ENCODE peak calls at places on chromosome 4, in ten cellular contexts. O is colonic mucosa; N is stomach; K is CD8-positive, alpha-beta memory T cell; P is transverse colon; X is AG09309; L is HCT116; W is neuronal stem cell; B is tibial nerve; M is heart right ventricle. C is an unnamed sample.

GRCh38 chr4:106541253-106541652 is 172.7 kb upstream of the GIMD1 start:
- DNase-seq in K (no peak), N (no peak), P (no peak), X (peak; percentile 27), W (no peak), L (no peak), M (no peak), O (no peak), B (no peak), C (no peak)

GRCh38 chr4:188396037-188396436 is 256.8 kb downstream of the TRIML1 start:
- DNase-seq in L (no peak), N (no peak), B (no peak), P (no peak), W (no peak), O (no peak), M (no peak), X (no peak), K (no peak), C (no peak)

GRCh38 chr4:13990596-13991589 is 363.4 kb upstream of the BOD1L1 start:
- DNase-seq in O (no peak), L (no peak), X (no peak), N (peak; percentile 26), K (no peak), B (no peak), M (no peak), P (no peak), W (no peak), C (peak; percentile 92)

GRCh38 chr4:183335369-183335940 is 13.2 kb upstream of the CLDN24 start:
- DNase-seq in K (no peak), P (no peak), L (peak; percentile 68), N (peak; percentile 23), W (no peak), M (no peak), O (no peak), B (no peak), X (peak; percentile 83), C (no peak)

GRCh38 chr4:76232681-76233080 is 18.8 kb upstream of the FAM47E start:
- DNase-seq in K (no peak), N (no peak), P (no peak), L (no peak), X (no peak), O (no peak), W (no peak), M (no peak), B (no peak), C (no peak)

GRCh38 chr4:40719008-40719623 is 30.6 kb upstream of the NSUN7 start:
- DNase-seq in W (no peak), P (no peak), K (no peak), B (no peak), M (no peak), O (peak; percentile 50), N (no peak), X (peak; percentile 37), L (peak; percentile 61), C (peak; percentile 40)

GRCh38 chr4:38456096-38456495 is 207.9 kb upstream of the KLF3 start:
- DNase-seq in X (no peak), N (peak; percentile 49), W (no peak), L (no peak), O (peak; percentile 71), B (no peak), M (no peak), P (peak; percentile 33), K (no peak), C (no peak)

GRCh38 chr4:90798948-90799347 is 671.8 kb downstream of the CCSER1 start:
- DNase-seq in P (no peak), N (no peak), L (no peak), K (no peak), O (no peak), X (no peak), B (no peak), M (no peak), W (no peak), C (no peak)

GRCh38 chr4:87620491-87620890 is 12.2 kb downstream of the DSPP start:
- DNase-seq in M (no peak), P (no peak), N (no peak), W (no peak), B (no peak), X (no peak), K (no peak), L (no peak), O (no peak), C (no peak)

GRCh38 chr4:55241461-55241860 is 104.6 kb upstream of the SRD5A3 start:
- DNase-seq in P (no peak), B (no peak), M (no peak), L (no peak), K (no peak), O (no peak), W (no peak), N (no peak), X (no peak), C (no peak)

GRCh38 chr4:76449824-76450223 is 14.8 kb downstream of the SHROOM3 start:
- DNase-seq in N (no peak), K (no peak), L (no peak), B (no peak), W (no peak), M (no peak), O (no peak), X (no peak), P (no peak), C (no peak)

GRCh38 chr4:187744911-187745310 is 250.7 kb upstream of the ZFP42 start:
- DNase-seq in N (no peak), X (no peak), W (no peak), P (no peak), M (no peak), L (peak; percentile 37), B (no peak), O (no peak), K (no peak), C (no peak)

DNA sequence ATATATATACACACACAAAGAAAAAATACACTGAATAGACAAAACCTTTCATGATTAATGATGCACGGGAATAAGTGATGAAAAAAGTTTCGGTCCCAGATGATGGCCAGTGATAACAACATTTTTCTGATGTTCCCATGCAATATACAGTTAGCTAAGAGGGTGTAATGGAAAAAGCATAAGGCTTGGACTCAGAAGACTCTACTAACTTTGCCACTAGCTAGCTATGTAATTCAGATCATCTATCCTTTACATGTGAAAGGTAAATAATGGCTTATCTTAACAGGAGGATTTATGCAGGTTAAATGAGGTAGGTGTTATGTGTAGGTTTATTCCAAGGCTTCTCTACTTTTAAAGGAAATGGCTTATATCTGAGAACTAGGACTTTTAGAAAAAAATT is 4.3 kb downstream of the RPS3A start:
- DNase-seq in O (no peak), L (no peak), K (no peak), M (no peak), X (no peak), B (no peak), N (no peak), P (no peak), W (no peak), C (no peak)
- H3K4me3 ChIP-seq in O (no peak overlapping the region), L (no peak overlapping the region), K (no peak overlapping the region), M (no peak overlapping the region), X (no peak overlapping the region), B (no peak overlapping the region), N (no peak overlapping the region), P (no peak overlapping the region), W (no peak overlapping the region), C (no peak overlapping the region)

GRCh38 chr4:54226399-54227260 is 2.5 kb upstream of the PDGFRA start:
- DNase-seq in W (peak; percentile 23), P (peak; percentile 50), M (peak; percentile 52), N (no peak), X (peak; percentile 54), L (no peak), O (peak; percentile 45), B (peak; percentile 66), K (no peak), C (no peak)
- H3K4me3 ChIP-seq in W (peak overlapping the region; percentile 39), P (peak overlapping the region; percentile 11), M (peak overlapping the region; percentile 4), N (peak overlapping the region; percentile 26), X (peak overlapping the region; percentile 81), L (no peak overlapping the region), O (peak overlapping the region; percentile 23), B (peak overlapping the region; percentile 69), K (peak overlapping the region; percentile 0), C (peak overlapping the region; percentile 62)

GRCh38 chr4:53022162-53023100 is 160.3 kb downstream of the RASL11B start:
- DNase-seq in L (no peak), P (no peak), K (no peak), O (no peak), M (no peak), B (no peak), X (no peak), N (no peak), W (no peak), C (no peak)
- H3K4me3 ChIP-seq in L (no peak overlapping the region), P (no peak overlapping the region), K (no peak overlapping the region), O (no peak overlapping the region), M (no peak overlapping the region), B (no peak overlapping the region), X (no peak overlapping the region), N (no peak overlapping the region), W (no peak overlapping the region), C (no peak overlapping the region)

GRCh38 chr4:825063-825968 is 613 bp downstream of the CPLX1 start:
- DNase-seq in M (no peak), B (no peak), N (no peak), K (peak; percentile 15), L (no peak), W (peak; percentile 48), P (peak; percentile 9), O (no peak), X (no peak), C (no peak)

GRCh38 chr4:825969-826330 is at the start of gene CPLX1:
- DNase-seq in X (no peak), O (no peak), B (no peak), K (no peak), M (no peak), W (no peak), L (no peak), N (peak; percentile 39), P (peak; percentile 35), C (no peak)

GRCh38 chr4:824461-825062 is 1.4 kb downstream of the CPLX1 start:
- DNase-seq in M (no peak), K (no peak), B (no peak), W (no peak), L (no peak), O (no peak), P (no peak), X (no peak), N (no peak), C (no peak)

GRCh38 chr4:827209-828081 is 1.5 kb upstream of the CPLX1 start:
- DNase-seq in L (no peak), N (no peak), W (no peak), B (no peak), P (no peak), O (no peak), X (no peak), K (no peak), M (no peak), C (no peak)

GRCh38 chr4:826508-827208 is 729 bp upstream of the CPLX1 start:
- DNase-seq in B (no peak), P (no peak), W (no peak), L (no peak), M (no peak), K (no peak), N (no peak), O (no peak), X (no peak), C (no peak)
- H3K4me3 ChIP-seq in B (peak overlapping the region; percentile 18), P (no peak overlapping the region), W (peak overlapping the region; percentile 28), L (no peak overlapping the region), M (no peak overlapping the region), K (no peak overlapping the region), N (peak overlapping the region; percentile 29), O (no peak overlapping the region), X (no peak overlapping the region), C (peak overlapping the region; percentile 2)

GRCh38 chr4:119135721-119136121 is at the start of gene MYOZ2:
- DNase-seq in M (peak; percentile 45), O (no peak), K (no peak), W (no peak), P (no peak), B (no peak), L (no peak), X (no peak), N (no peak), C (no peak)
- H3K4me3 ChIP-seq in M (peak within 1 kb of the TSS; percentile 20), O (no peak within 1 kb of the TSS), K (no peak within 1 kb of the TSS), W (no peak within 1 kb of the TSS), P (no peak within 1 kb of the TSS), B (no peak within 1 kb of the TSS), L (no peak within 1 kb of the TSS), X (no peak within 1 kb of the TSS), N (no peak within 1 kb of the TSS), C (no peak within 1 kb of the TSS)